ENCODE peak calls at places on chromosomes 12 and 14, in nine cellular contexts. X is mesothelial cell of epicardium, B is left ventricle myocardium inferior, V is lung, J is vagina, L is fibroblast of mammary gland, A is activated B cell treated with CpG ODN at 0.5 μM for 24 hours, E is HS-5, D is fibroblast of pulmonary artery. U is an unnamed sample.

GRCh38 chr12:65817866-65818265 is 6.4 kb upstream of the HMGA2 start:
- DNase-seq in B (no peak), A (no peak), J (no peak), X (no peak), D (no peak), L (no peak), E (no peak), V (no peak), U (no peak)

GRCh38 chr14:31835049-31835448 is 242.1 kb upstream of the ARHGAP5 start:
- DNase-seq in J (no peak), X (no peak), L (peak; percentile 35), V (no peak), E (no peak), A (no peak), D (no peak), B (no peak), U (no peak)

GRCh38 chr14:21071225-21072041 is 1.3 kb downstream of the ARHGEF40 start:
- DNase-seq in A (peak; percentile 63), D (peak; percentile 92), J (peak; percentile 93), B (peak; percentile 91), V (peak; percentile 81), X (peak; percentile 75), L (peak; percentile 95), E (peak; percentile 55), U (peak; percentile 59)

GRCh38 chr12:12719496-12719895 is 2.3 kb downstream of the CDKN1B start:
- DNase-seq in A (no peak), D (no peak), X (no peak), L (peak; percentile 43), J (no peak), V (no peak), B (no peak), E (no peak), U (no peak)

GRCh38 chr14:52110441-52111086 is 41.7 kb upstream of the NID2 start:
- DNase-seq in D (peak; percentile 74), L (peak; percentile 74), J (no peak), X (no peak), B (no peak), A (no peak), E (no peak), V (no peak), U (no peak)

GRCh38 chr12:82461393-82461792 is 103.1 kb downstream of the METTL25 start:
- DNase-seq in D (peak; percentile 38), X (no peak), J (no peak), V (no peak), E (no peak), B (no peak), A (no peak), L (no peak), U (no peak)

GRCh38 chr12:14716848-14717444 is 20.5 kb upstream of the GUCY2C start:
- DNase-seq in J (no peak), B (no peak), A (no peak), E (peak; percentile 9), L (peak; percentile 57), X (no peak), V (peak; percentile 32), D (peak; percentile 62), U (no peak)

GRCh38 chr14:77098470-77099353 is 654 bp downstream of the CIPC start:
- DNase-seq in L (no peak), V (peak; percentile 35), X (peak; percentile 23), B (peak; percentile 77), A (no peak), J (peak; percentile 93), D (no peak), E (no peak), U (peak; percentile 15)

GRCh38 chr14:50381823-50382287 is 14.8 kb downstream of the CDKL1 start:
- DNase-seq in B (no peak), X (no peak), L (no peak), A (no peak), J (no peak), D (no peak), V (no peak), E (no peak), U (no peak)